ENCODE peak calls at places on chromosomes 6 and 20, in ten cellular contexts. E is ovary, M is adrenal gland, A is right lobe of liver, S is HCT116, W is heart left ventricle, K is H1, O is uterus, U is A549, Y is IMR-90. N is an unnamed sample.

GRCh38 chr6:167547328-167547692 is 222.4 kb downstream of the TTLL2 start:
- DNase-seq in E (no peak), M (no peak), A (no peak), S (no peak), W (no peak), K (no peak), O (no peak), U (no peak), Y (no peak), N (no peak)

GRCh38 chr20:23092409-23092756 is 6.3 kb upstream of the CD93 start:
- DNase-seq in E (no peak), M (no peak), A (no peak), S (no peak), W (no peak), K (no peak), O (peak), U (no peak), Y (no peak), N (no peak)

GRCh38 chr6:33710296-33711121 is 991 bp downstream of the UQCC2 start:
- DNase-seq in E (no peak), M (no peak), A (no peak), S (no peak), W (no peak), K (no peak), O (no peak), U (no peak), Y (no peak), N (no peak)

GRCh38 chr6:39920147-39920546 is 14.1 kb downstream of the MOCS1 start:
- DNase-seq in E (no peak), M (no peak), A (no peak), S (no peak), W (no peak), K (no peak), O (no peak), U (no peak), Y (no peak), N (no peak)

GRCh38 chr20:1330075-1330830 is 1.3 kb upstream of the SDCBP2 start:
- DNase-seq in E (peak), M (peak), A (peak), S (no peak), W (peak), K (no peak), O (peak), U (no peak), Y (no peak), N (no peak)

GRCh38 chr6:166958926-166959861 is 2.8 kb upstream of the RNASET2 start:
- DNase-seq in E (no peak), M (peak), A (no peak), S (no peak), W (peak), K (no peak), O (no peak), U (no peak), Y (no peak), N (no peak)

GRCh38 chr6:107539409-107539808 is 49.5 kb downstream of the SOBP start:
- DNase-seq in E (no peak), M (no peak), A (no peak), S (no peak), W (no peak), K (no peak), O (no peak), U (no peak), Y (no peak), N (no peak)

GRCh38 chr6:170042596-170043118 is 248.2 kb downstream of the DLL1 start:
- DNase-seq in E (no peak), M (no peak), A (no peak), S (no peak), W (no peak), K (no peak), O (no peak), U (no peak), Y (no peak), N (no peak)

GRCh38 chr6:16921399-16922110 is 160.3 kb upstream of the ATXN1 start:
- DNase-seq in E (no peak), M (no peak), A (no peak), S (no peak), W (no peak), K (no peak), O (no peak), U (no peak), Y (peak), N (no peak)

GRCh38 chr6:93088675-93089575 is 330.4 kb downstream of the EPHA7 start:
- DNase-seq in E (no peak), M (no peak), A (no peak), S (no peak), W (no peak), K (no peak), O (no peak), U (no peak), Y (no peak), N (no peak)

GRCh38 chr20:25059487-25059820 is 1.5 kb upstream of the ACSS1 start:
- DNase-seq in E (no peak), M (no peak), A (no peak), S (no peak), W (no peak), K (no peak), O (no peak), U (no peak), Y (no peak), N (no peak)
- H3K27ac ChIP-seq in E (peak), M (no peak), A (no peak), S (no peak), W (peak), K (no peak), O (peak), U (no peak), Y (no peak), N (peak)

GRCh38 chr6:113858067-113858604 is 991 bp downstream of the MARCKS start:
- DNase-seq in E (peak), M (peak), A (peak), S (no peak), W (peak), K (no peak), O (peak), U (peak), Y (peak), N (peak)
- TF ChIP-seq POLR2A in E (no peak), M (no peak), A (no peak), S (no peak), W (no peak), K (no peak), O (no peak), U (no peak), Y (no peak), N (no peak)

GRCh38 chr6:54014440-54014839 is 96.8 kb upstream of the MLIP start:
- DNase-seq in E (no peak), M (no peak), A (no peak), S (no peak), W (no peak), K (no peak), O (no peak), U (no peak), Y (no peak), N (no peak)
- H3K27ac ChIP-seq in E (no peak), M (no peak), A (no peak), S (no peak), W (peak), K (no peak), O (no peak), U (no peak), Y (no peak), N (no peak)

GRCh38 chr6:28399370-28400121 is at the start of gene ZSCAN12:
- DNase-seq in E (peak), M (peak), A (peak), S (no peak), W (peak), K (peak), O (peak), U (peak), Y (peak), N (peak)
- TF ChIP-seq POLR2A in E (no peak), M (no peak), A (peak), S (no peak), W (no peak), K (peak), O (no peak), U (peak), Y (peak), N (no peak)

GRCh38 chr20:16526433-16527380 is 46.5 kb downstream of the KIF16B start:
- DNase-seq in E (no peak), M (no peak), A (no peak), S (no peak), W (no peak), K (no peak), O (no peak), U (no peak), Y (peak), N (no peak)
- H3K27ac ChIP-seq in E (peak), M (no peak), A (no peak), S (no peak), W (no peak), K (no peak), O (no peak), U (peak), Y (no peak), N (no peak)

GRCh38 chr6:52670502-52671409 is at the start of gene TMEM14A:
- DNase-seq in E (peak), M (peak), A (peak), S (peak), W (peak), K (peak), O (peak), U (peak), Y (peak), N (peak)
- TF ChIP-seq POLR2A in E (no peak), M (no peak), A (peak), S (peak), W (no peak), K (peak), O (peak), U (peak), Y (no peak), N (peak)

GRCh38 chr6:137818440-137818839 is 48.6 kb upstream of the TNFAIP3 start:
- DNase-seq in E (no peak), M (no peak), A (no peak), S (no peak), W (no peak), K (no peak), O (no peak), U (no peak), Y (no peak), N (no peak)

GRCh38 chr6:137820952-137821351 is 46.1 kb upstream of the TNFAIP3 start:
- DNase-seq in E (no peak), M (no peak), A (no peak), S (no peak), W (no peak), K (no peak), O (no peak), U (no peak), Y (peak), N (no peak)

GRCh38 chr6:137821486-137821885 is 45.6 kb upstream of the TNFAIP3 start:
- DNase-seq in E (no peak), M (no peak), A (no peak), S (no peak), W (no peak), K (no peak), O (no peak), U (no peak), Y (no peak), N (no peak)

GRCh38 chr6:137819740-137820139 is 47.3 kb upstream of the TNFAIP3 start:
- DNase-seq in E (no peak), M (no peak), A (no peak), S (no peak), W (no peak), K (no peak), O (no peak), U (no peak), Y (no peak), N (no peak)

GRCh38 chr6:137820425-137820824 is 46.6 kb upstream of the TNFAIP3 start:
- DNase-seq in E (no peak), M (no peak), A (no peak), S (no peak), W (no peak), K (no peak), O (no peak), U (no peak), Y (peak), N (no peak)
- H3K27ac ChIP-seq in E (no peak), M (no peak), A (no peak), S (no peak), W (no peak), K (no peak), O (no peak), U (no peak), Y (no peak), N (no peak)

DNA sequence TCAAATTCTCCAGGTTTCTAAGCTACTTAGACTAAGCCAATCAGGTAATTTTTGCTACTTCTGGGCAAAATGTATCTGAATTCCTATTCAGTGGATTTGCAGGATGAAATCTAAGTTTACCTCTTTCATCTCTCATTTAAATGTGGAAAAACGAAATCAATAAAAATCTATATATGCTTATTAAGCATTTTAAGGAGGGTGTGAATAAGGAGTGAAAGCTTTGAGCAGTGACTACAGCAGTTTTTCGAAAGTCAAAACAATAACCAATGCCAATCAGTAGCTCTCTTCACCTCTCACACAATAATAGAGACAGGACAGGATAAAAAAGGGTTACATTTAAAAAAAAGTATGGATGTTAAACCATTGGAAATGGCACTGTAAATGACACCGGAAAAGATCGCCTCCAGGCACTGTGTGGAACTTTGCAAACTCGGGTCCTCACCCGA is 476 bp upstream of the BCKDHB start:
- DNase-seq in E (no peak), M (no peak), A (no peak), S (no peak), W (no peak), K (no peak), O (no peak), U (no peak), Y (no peak), N (no peak)
- TF ChIP-seq POLR2A in E (no peak), M (no peak), A (no peak), S (peak), W (no peak), K (no peak), O (no peak), U (no peak), Y (no peak), N (no peak)

N was measured in prostate gland.